ENCODE peak calls at places on chromosomes 12 and 14, in seven cellular contexts. M is dorsolateral prefrontal cortex, F is H9, E is hepatocyte, Q is upper lobe of right lung, H is substantia nigra, B is OCI-LY7. U is an unnamed sample.

GRCh38 chr14:38481939-38482678 is 226.2 kb upstream of the CLEC14A start:
- DNase-seq in M (no peak), F (peak; percentile 26), E (peak; percentile 4), Q (peak; percentile 57), H (no peak), B (no peak), U (no peak)

GRCh38 chr14:53412819-53413664 is 259.9 kb upstream of the DDHD1 start:
- DNase-seq in M (no peak), F (no peak), E (no peak), Q (no peak), H (no peak), B (peak; percentile 8), U (no peak)

GRCh38 chr12:55336002-55336401 is 5.5 kb downstream of the OR6C3 start:
- DNase-seq in M (no peak), F (no peak), E (no peak), Q (no peak), H (no peak), B (no peak), U (no peak)

GRCh38 chr12:48482198-48482597 is at the start of gene C12orf54:
- DNase-seq in M (no peak), F (no peak), E (no peak), Q (no peak), H (no peak), B (no peak), U (no peak)

GRCh38 chr12:104303538-104304151 is at the start of gene EID3:
- DNase-seq in M (peak; percentile 85), F (peak; percentile 92), E (peak; percentile 91), Q (peak; percentile 94), H (peak; percentile 45), B (peak; percentile 70), U (peak; percentile 90)

GRCh38 chr12:121391619-121392324 is 8.1 kb upstream of the RNF34 start:
- DNase-seq in M (no peak), F (no peak), E (peak; percentile 25), Q (no peak), H (no peak), B (no peak), U (peak; percentile 18)

GRCh38 chr12:16606117-16606200 is at the start of gene LMO3:
- DNase-seq in M (no peak), F (no peak), E (no peak), Q (no peak), H (no peak), B (no peak), U (no peak)

GRCh38 chr14:51395361-51395849 is 155.4 kb downstream of the TMX1 start:
- DNase-seq in M (peak; percentile 20), F (peak; percentile 38), E (peak; percentile 31), Q (no peak), H (no peak), B (no peak), U (no peak)

GRCh38 chr14:20376071-20376588 is 32.7 kb downstream of the PARP2 start:
- DNase-seq in M (no peak), F (no peak), E (peak; percentile 85), Q (no peak), H (no peak), B (no peak), U (no peak)

GRCh38 chr12:119180380-119181040 is 1.8 kb downstream of the HSPB8 start:
- DNase-seq in M (no peak), F (peak; percentile 46), E (peak; percentile 48), Q (no peak), H (no peak), B (no peak), U (no peak)

GRCh38 chr12:119182701-119183493 is 4.2 kb downstream of the HSPB8 start:
- DNase-seq in M (no peak), F (no peak), E (peak; percentile 50), Q (no peak), H (no peak), B (no peak), U (no peak)

GRCh38 chr12:119181944-119182343 is 3.2 kb downstream of the HSPB8 start:
- DNase-seq in M (no peak), F (no peak), E (no peak), Q (no peak), H (no peak), B (no peak), U (no peak)

GRCh38 chr12:119179335-119180021 is 747 bp downstream of the HSPB8 start:
- DNase-seq in M (no peak), F (peak; percentile 80), E (peak; percentile 83), Q (no peak), H (no peak), B (no peak), U (no peak)

DNA sequence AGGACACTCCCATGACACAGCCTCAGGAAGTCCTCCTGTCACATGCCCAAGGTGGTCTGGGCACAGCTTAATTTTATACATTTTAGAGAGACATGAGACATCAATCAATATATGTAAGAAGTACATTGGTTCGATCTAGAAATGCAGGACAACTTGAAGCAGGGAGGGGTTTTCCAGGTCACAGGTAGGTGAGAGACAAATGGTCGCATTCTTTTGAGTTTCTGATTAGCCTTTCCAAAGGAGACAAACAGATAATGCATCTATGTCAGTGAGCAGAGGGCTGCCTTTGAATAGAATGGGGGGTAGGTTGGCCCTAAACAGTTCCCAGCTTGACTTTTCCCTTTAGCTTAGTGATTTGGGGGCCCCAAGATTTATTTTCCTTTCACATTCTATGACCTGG is 2.5 kb downstream of the HSPB8 start:
- DNase-seq in M (no peak), F (no peak), E (no peak), Q (no peak), H (no peak), B (no peak), U (no peak)
- H3K27ac ChIP-seq in M (peak overlapping the region; percentile 87), F (no peak overlapping the region), E (peak overlapping the region; percentile 89), Q (peak overlapping the region; percentile 90), H (no peak overlapping the region), B (no peak overlapping the region), U (no peak overlapping the region)

DNA sequence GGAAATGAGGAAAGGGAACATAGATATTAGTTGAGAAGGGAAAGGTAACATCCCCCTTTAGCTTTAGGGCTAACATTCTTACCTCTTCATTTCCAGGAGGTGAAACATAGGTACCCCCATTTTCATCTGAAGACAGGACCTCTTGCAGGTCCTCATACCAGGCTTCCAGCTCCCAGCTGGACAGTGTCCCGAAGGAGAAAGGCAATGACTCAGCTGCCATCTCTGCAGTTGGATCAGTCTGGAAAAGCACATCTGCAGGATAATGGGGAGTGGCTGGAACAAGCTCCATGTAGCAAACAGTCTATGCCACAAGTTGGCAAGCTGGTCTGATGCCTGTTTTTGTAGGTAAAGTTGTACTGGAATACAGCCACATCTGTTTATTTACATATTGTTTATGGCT is 3.1 kb downstream of the DDIT3 start:
- DNase-seq in M (no peak), F (no peak), E (no peak), Q (no peak), H (no peak), B (no peak), U (no peak)
- H3K27ac ChIP-seq in M (no peak overlapping the region), F (no peak overlapping the region), E (peak overlapping the region; percentile 98), Q (peak overlapping the region; percentile 37), H (peak overlapping the region; percentile 14), B (no peak overlapping the region), U (peak overlapping the region; percentile 9)

GRCh38 chr14:23302290-23303225 is at the start of gene PPP1R3E:
- DNase-seq in M (peak; percentile 54), F (peak; percentile 69), E (peak; percentile 85), Q (peak; percentile 88), H (no peak), B (peak; percentile 92), U (peak; percentile 71)
- H3K27ac ChIP-seq in M (peak within 1 kb of the TSS; percentile 95), F (no peak within 1 kb of the TSS), E (peak within 1 kb of the TSS; percentile 90), Q (peak within 1 kb of the TSS; percentile 92), H (peak within 1 kb of the TSS; percentile 97), B (peak within 1 kb of the TSS; percentile 88), U (peak within 1 kb of the TSS; percentile 95)

GRCh38 chr14:62244221-62244620 is 482.0 kb downstream of the SNAPC1 start:
- DNase-seq in M (no peak), F (no peak), E (no peak), Q (no peak), H (no peak), B (no peak), U (no peak)
- H3K27ac ChIP-seq in M (no peak overlapping the region), F (no peak overlapping the region), E (no peak overlapping the region), Q (no peak overlapping the region), H (no peak overlapping the region), B (no peak overlapping the region), U (no peak overlapping the region)